ENCODE peak calls at places on chromosomes 3 and 15, in five cellular contexts. Z is glomerular endothelial cell, V is GDM1, U is amniotic stem cell, W is fibroblast of lung. G is an unnamed sample.

GRCh38 chr3:180093535-180093934 is 56.8 kb upstream of the PEX5L start:
- DNase-seq in Z (no peak), V (no peak), U (no peak), W (no peak), G (no peak)

GRCh38 chr3:195876297-195877031 is 31.9 kb downstream of the TNK2 start:
- DNase-seq in Z (no peak), V (no peak), U (no peak), W (no peak), G (no peak)

GRCh38 chr3:183180105-183180763 is 17.7 kb upstream of the LAMP3 start:
- DNase-seq in Z (no peak), V (no peak), U (no peak), W (no peak), G (no peak)

GRCh38 chr3:101229681-101230080 is 90.7 kb downstream of the IMPG2 start:
- DNase-seq in Z (no peak), V (no peak), U (no peak), W (no peak), G (no peak)

GRCh38 chr3:101567528-101568317 is 6.1 kb downstream of the TRMT10C start:
- DNase-seq in Z (no peak), V (no peak), U (no peak), W (peak; percentile 45), G (no peak)

GRCh38 chr3:172524611-172525010 is 1.4 kb upstream of the TNFSF10 start:
- DNase-seq in Z (no peak), V (no peak), U (no peak), W (peak; percentile 83), G (no peak)

GRCh38 chr3:100968908-100969556 is 24.2 kb downstream of the ABI3BP start:
- DNase-seq in Z (no peak), V (no peak), U (no peak), W (no peak), G (no peak)

GRCh38 chr3:153079386-153079785 is 82.6 kb upstream of the RAP2B start:
- DNase-seq in Z (no peak), V (no peak), U (no peak), W (no peak), G (no peak)

GRCh38 chr15:100728371-100729201 is 126.2 kb downstream of the ASB7 start:
- DNase-seq in Z (no peak), V (no peak), U (no peak), W (no peak), G (no peak)

GRCh38 chr15:57376695-57377477 is 581 bp downstream of the CGNL1 start:
- DNase-seq in Z (no peak), V (no peak), U (no peak), W (no peak), G (no peak)

GRCh38 chr3:16849240-16849639 is 35.5 kb upstream of the PLCL2 start:
- DNase-seq in Z (no peak), V (no peak), U (no peak), W (peak; percentile 75), G (no peak)

GRCh38 chr3:126961791-126962461 is 21.0 kb upstream of the PLXNA1 start:
- DNase-seq in Z (no peak), V (no peak), U (no peak), W (no peak), G (no peak)